ENCODE peak calls at places on chromosomes 2 and 18, in ten cellular contexts. M, S, N, A, G, V, Z, U, J and K are unnamed samples.

GRCh38 chr2:181203412-181203811 is 223.0 kb downstream of the UBE2E3 start:
- DNase-seq in A (no peak), Z (no peak), N (no peak), U (peak), S (no peak), M (no peak), V (no peak), G (no peak), J (no peak), K (no peak)

GRCh38 chr2:232363784-232364615 is 14.6 kb upstream of the ALPP start:
- DNase-seq in J (no peak), G (no peak), A (no peak), Z (no peak), V (no peak), M (no peak), S (no peak), N (no peak), U (peak), K (no peak)

GRCh38 chr2:16639431-16639830 is 26.2 kb downstream of the CYRIA start:
- DNase-seq in Z (no peak), V (no peak), N (no peak), J (no peak), G (no peak), M (no peak), S (no peak), A (no peak), U (no peak), K (no peak)

GRCh38 chr18:49149011-49149410 is 198.2 kb upstream of the SMAD7 start:
- DNase-seq in V (no peak), N (no peak), U (no peak), A (no peak), S (no peak), J (no peak), Z (no peak), M (no peak), G (no peak), K (no peak)

GRCh38 chr2:146720170-146720569 is 1124.7 kb upstream of the ACVR2A start:
- DNase-seq in U (no peak), V (no peak), A (no peak), M (no peak), G (no peak), J (no peak), S (no peak), Z (no peak), N (no peak), K (no peak)

GRCh38 chr2:81467096-81467495 is 1162.5 kb upstream of the LRRTM1 start:
- DNase-seq in N (no peak), S (no peak), Z (no peak), A (no peak), J (no peak), V (no peak), U (no peak), G (no peak), M (no peak), K (no peak)

GRCh38 chr2:3423492-3424170 is 44.1 kb downstream of the TRAPPC12 start:
- DNase-seq in M (peak), J (no peak), Z (peak), U (peak), A (peak), V (no peak), S (peak), G (peak), N (peak), K (peak)

GRCh38 chr2:138455275-138455674 is 46.3 kb upstream of the SPOPL start:
- DNase-seq in S (no peak), G (no peak), A (no peak), J (no peak), N (no peak), M (no peak), Z (no peak), V (no peak), U (no peak), K (no peak)

GRCh38 chr18:34224423-34225217 is at the start of gene NOL4:
- DNase-seq in Z (no peak), J (peak), M (peak), U (peak), V (peak), A (peak), G (peak), S (no peak), N (no peak), K (no peak)

GRCh38 chr2:183035954-183036669 is 2.1 kb downstream of the NCKAP1 start:
- DNase-seq in U (no peak), S (no peak), J (no peak), A (no peak), V (no peak), Z (no peak), G (no peak), N (no peak), M (no peak), K (peak)